ENCODE peak calls at places on chromosomes 6 and 20, in nine cellular contexts. U, T, H, M, N, Z, K, X and C are unnamed samples.

GRCh38 chr20:2653511-2654383 is 1.3 kb downstream of the NOP56 start:
- DNase-seq in U (peak; percentile 12), T (no peak), H (no peak), M (no peak), N (peak; percentile 37), Z (no peak), K (no peak), X (no peak), C (no peak)

GRCh38 chr6:11207199-11207968 is 25.1 kb downstream of the NEDD9 start:
- DNase-seq in U (peak; percentile 97), T (peak; percentile 92), H (peak; percentile 60), M (peak; percentile 39), N (no peak), Z (peak; percentile 100), K (peak; percentile 86), X (peak; percentile 96), C (no peak)

GRCh38 chr6:24690561-24690960 is 23.7 kb downstream of the ACOT13 start:
- DNase-seq in U (no peak), T (no peak), H (no peak), M (no peak), N (no peak), Z (no peak), K (no peak), X (no peak), C (no peak)

GRCh38 chr6:1437553-1438406 is 48.4 kb downstream of the FOXF2 start:
- DNase-seq in U (no peak), T (no peak), H (no peak), M (no peak), N (no peak), Z (no peak), K (no peak), X (no peak), C (no peak)

GRCh38 chr6:40719671-40720374 is 132.7 kb upstream of the LRFN2 start:
- DNase-seq in U (peak; percentile 40), T (no peak), H (no peak), M (no peak), N (no peak), Z (peak; percentile 50), K (no peak), X (peak; percentile 65), C (peak; percentile 17)

GRCh38 chr20:35490736-35491181 is 35.4 kb downstream of the CEP250 start:
- DNase-seq in U (no peak), T (no peak), H (no peak), M (no peak), N (peak; percentile 37), Z (no peak), K (no peak), X (no peak), C (no peak)

GRCh38 chr6:31169123-31169857 is 1.2 kb downstream of the POU5F1 start:
- DNase-seq in U (no peak), T (no peak), H (no peak), M (no peak), N (no peak), Z (no peak), K (no peak), X (peak; percentile 36), C (no peak)

GRCh38 chr6:30613251-30614043 is 3.6 kb downstream of the PPP1R10 start:
- DNase-seq in U (peak; percentile 60), T (no peak), H (no peak), M (no peak), N (no peak), Z (peak; percentile 52), K (no peak), X (peak; percentile 54), C (no peak)

GRCh38 chr20:62734881-62735280 is 26.2 kb downstream of the NTSR1 start:
- DNase-seq in U (no peak), T (no peak), H (no peak), M (no peak), N (peak; percentile 16), Z (no peak), K (no peak), X (no peak), C (no peak)

GRCh38 chr6:140912686-140913085 is 1220.0 kb upstream of the GJE1 start:
- DNase-seq in U (no peak), T (no peak), H (no peak), M (no peak), N (no peak), Z (no peak), K (no peak), X (peak; percentile 4), C (no peak)

GRCh38 chr6:140909620-140910019 is 1223.1 kb upstream of the GJE1 start:
- DNase-seq in U (peak; percentile 27), T (no peak), H (no peak), M (no peak), N (no peak), Z (peak; percentile 68), K (no peak), X (peak; percentile 54), C (no peak)

DNA sequence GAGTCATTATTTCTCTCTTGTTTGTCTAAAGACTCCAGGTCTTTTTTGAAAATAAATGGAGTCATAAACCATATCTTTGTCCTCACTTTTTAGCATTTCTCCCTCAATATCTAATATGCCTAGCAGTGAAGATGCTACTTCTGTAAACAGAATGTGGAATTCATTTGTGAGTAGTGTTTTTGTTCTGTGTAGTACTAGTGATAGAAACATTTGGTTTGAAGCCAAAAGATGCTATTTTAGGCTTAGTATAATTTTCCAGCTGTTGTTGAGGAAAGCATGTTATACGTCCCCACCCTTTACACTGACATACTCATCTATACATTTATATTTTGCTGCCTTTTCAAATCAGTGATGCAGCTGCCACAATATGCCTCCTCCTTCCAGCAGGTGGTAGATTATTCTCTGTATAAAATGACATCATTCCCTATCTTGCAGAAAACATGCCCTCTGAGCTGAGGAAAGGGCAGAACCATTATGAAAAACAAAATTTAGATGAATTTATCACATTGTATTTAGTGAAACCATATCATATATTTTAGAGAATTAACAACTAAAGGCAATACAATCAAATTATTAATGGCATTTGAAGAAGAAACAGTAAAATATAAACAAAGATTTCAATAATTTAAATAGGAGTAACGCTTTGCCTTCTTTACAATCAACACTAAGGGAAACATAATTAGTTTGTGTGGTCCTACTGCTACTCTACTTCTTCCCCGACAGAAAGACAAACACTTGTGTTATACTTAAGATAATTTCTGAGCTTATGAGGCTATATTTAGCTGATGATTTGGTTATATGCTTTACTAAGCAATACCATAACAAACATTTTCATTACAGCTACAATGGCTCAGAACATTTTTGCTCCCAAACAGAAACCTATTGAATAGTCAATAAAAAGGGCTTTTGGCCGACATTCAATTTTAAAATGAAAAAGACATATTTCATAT is 1217.4 kb upstream of the GJE1 start:
- DNase-seq in U (peak; percentile 16), T (no peak), H (no peak), M (no peak), N (no peak), Z (no peak), K (no peak), X (peak; percentile 16), C (no peak)
- TF ChIP-seq CTCF in U (no peak), T (peak; percentile 9), H (no peak), M (peak; percentile 10), N (no peak), Z (no peak), K (no peak), X (no peak), C (no peak)

DNA sequence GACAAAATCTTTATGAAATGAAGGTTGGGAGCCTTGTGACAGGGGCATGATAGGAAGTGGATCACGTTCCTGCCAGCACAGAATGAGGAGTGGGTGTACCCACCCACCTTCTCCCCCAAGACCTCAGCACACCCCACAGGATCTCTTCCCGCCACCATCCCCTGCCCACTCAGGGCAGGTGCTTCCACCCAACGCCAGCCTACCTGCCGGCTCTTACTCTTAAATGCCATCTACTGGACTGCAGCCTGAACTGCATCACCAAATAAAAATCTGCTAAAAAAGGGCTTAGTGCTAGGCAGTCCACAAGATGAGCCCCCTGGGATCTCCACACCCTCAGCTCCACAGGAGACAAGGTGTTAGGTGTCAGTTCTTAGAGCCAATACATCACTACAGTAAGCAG is 20.6 kb downstream of the DTNBP1 start:
- DNase-seq in U (no peak), T (no peak), H (no peak), M (no peak), N (no peak), Z (no peak), K (no peak), X (no peak), C (no peak)
- TF ChIP-seq CTCF in U (peak; percentile 41), T (peak; percentile 27), H (no peak), M (peak; percentile 65), N (no peak), Z (peak; percentile 19), K (no peak), X (peak; percentile 21), C (peak; percentile 58)

DNA sequence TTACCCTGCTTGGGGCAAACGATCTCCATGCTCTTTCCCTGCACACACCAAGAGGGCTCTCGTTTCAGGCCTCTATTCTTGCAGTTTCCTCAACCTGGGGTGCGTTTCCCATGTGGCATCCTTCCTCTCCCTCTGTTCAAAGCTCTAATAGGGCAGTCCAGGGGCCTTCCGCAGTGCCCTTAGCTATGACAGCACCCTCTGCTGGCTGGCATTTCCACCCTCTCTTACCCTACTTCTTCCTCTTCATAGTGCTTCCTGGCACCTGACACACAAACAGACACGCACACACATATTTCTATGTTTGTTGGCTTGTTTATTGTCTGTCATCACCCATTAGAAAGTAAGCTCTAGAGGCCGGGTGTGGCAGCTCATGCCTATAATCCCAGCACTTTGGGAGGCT is 294.0 kb downstream of the CLIC5 start:
- DNase-seq in U (no peak), T (no peak), H (no peak), M (no peak), N (no peak), Z (no peak), K (no peak), X (no peak), C (no peak)
- TF ChIP-seq CTCF in U (no peak), T (no peak), H (no peak), M (peak; percentile 44), N (no peak), Z (no peak), K (no peak), X (no peak), C (no peak)

GRCh38 chr20:51563597-51564332 is 21.2 kb upstream of the NFATC2 start:
- DNase-seq in U (peak; percentile 80), T (peak; percentile 51), H (peak; percentile 73), M (peak; percentile 51), N (peak; percentile 52), Z (peak; percentile 86), K (peak; percentile 86), X (peak; percentile 88), C (peak; percentile 49)

GRCh38 chr20:51563141-51563596 is 20.6 kb upstream of the NFATC2 start:
- DNase-seq in U (no peak), T (no peak), H (no peak), M (no peak), N (no peak), Z (no peak), K (no peak), X (no peak), C (no peak)

GRCh38 chr20:51560550-51561307 is 18.2 kb upstream of the NFATC2 start:
- DNase-seq in U (no peak), T (no peak), H (no peak), M (no peak), N (no peak), Z (peak; percentile 19), K (no peak), X (peak; percentile 20), C (no peak)

GRCh38 chr20:51562334-51563140 is 20.0 kb upstream of the NFATC2 start:
- DNase-seq in U (peak; percentile 95), T (peak; percentile 83), H (peak; percentile 94), M (peak; percentile 26), N (peak; percentile 56), Z (peak; percentile 95), K (peak; percentile 87), X (peak; percentile 94), C (peak; percentile 70)

DNA sequence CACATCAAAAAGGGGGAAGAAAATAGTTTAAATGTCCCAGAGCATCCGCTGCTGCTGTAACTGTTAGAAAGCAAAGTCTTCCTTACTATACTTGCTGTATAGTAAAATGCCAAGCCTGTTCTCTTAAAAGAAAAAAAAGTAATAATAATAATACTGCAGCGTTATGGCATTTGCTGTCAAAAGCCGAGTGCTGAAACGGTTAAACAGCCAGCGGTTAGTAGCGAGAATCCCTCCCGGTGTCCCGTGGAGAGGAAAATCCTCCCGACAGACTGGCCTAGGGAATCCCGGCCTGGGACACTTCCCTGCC is 19.5 kb upstream of the NFATC2 start:
- DNase-seq in U (no peak), T (no peak), H (no peak), M (no peak), N (no peak), Z (peak; percentile 19), K (no peak), X (peak; percentile 51), C (no peak)
- TF ChIP-seq CTCF in U (no peak), T (no peak), H (no peak), M (no peak), N (no peak), Z (no peak), K (no peak), X (no peak), C (no peak)